ENCODE peak calls at places on chromosome 1, in five cellular contexts. One of them, this sample, is unnamed.

GRCh38 chr1:100721502-100722205 is 2.1 kb downstream of the VCAM1 start:
- DNase-seq in IMR-90: peak
- DNase-seq in GM12878: no peak
- DNase-seq in HepG2: no peak
- DNase-seq in K562: no peak
- DNase-seq in this sample: no peak

GRCh38 chr1:35264035-35264434 is 4.5 kb upstream of the ZMYM4 start:
- DNase-seq in IMR-90: no peak
- DNase-seq in GM12878: no peak
- DNase-seq in HepG2: no peak
- DNase-seq in K562: no peak
- DNase-seq in this sample: no peak

GRCh38 chr1:16122916-16123315 is 33.0 kb downstream of the EPHA2 start:
- DNase-seq in IMR-90: peak
- DNase-seq in GM12878: peak
- DNase-seq in HepG2: no peak
- DNase-seq in K562: no peak
- DNase-seq in this sample: no peak

GRCh38 chr1:246147471-246148461 is 359.3 kb downstream of the SMYD3 start:
- DNase-seq in IMR-90: no peak
- DNase-seq in GM12878: no peak
- DNase-seq in HepG2: no peak
- DNase-seq in K562: no peak
- DNase-seq in this sample: no peak

GRCh38 chr1:7663451-7664146 is 107.5 kb upstream of the VAMP3 start:
- DNase-seq in IMR-90: no peak
- DNase-seq in GM12878: no peak
- DNase-seq in HepG2: no peak
- DNase-seq in K562: no peak
- DNase-seq in this sample: no peak

GRCh38 chr1:54193453-54193852 is 6.4 kb downstream of the CYB5RL start:
- DNase-seq in IMR-90: no peak
- DNase-seq in GM12878: no peak
- DNase-seq in HepG2: no peak
- DNase-seq in K562: no peak
- DNase-seq in this sample: no peak

GRCh38 chr1:112464501-112464900 is 44.3 kb upstream of the WNT2B start:
- DNase-seq in IMR-90: no peak
- DNase-seq in GM12878: no peak
- DNase-seq in HepG2: no peak
- DNase-seq in K562: no peak
- DNase-seq in this sample: no peak

GRCh38 chr1:48597663-48598062 is 125.7 kb upstream of the SPATA6 start:
- DNase-seq in IMR-90: no peak
- DNase-seq in GM12878: no peak
- DNase-seq in HepG2: no peak
- DNase-seq in K562: no peak
- DNase-seq in this sample: no peak

GRCh38 chr1:221716713-221717490 is 25.0 kb downstream of the DUSP10 start:
- DNase-seq in IMR-90: no peak
- DNase-seq in GM12878: no peak
- DNase-seq in HepG2: peak
- DNase-seq in K562: peak
- DNase-seq in this sample: peak

GRCh38 chr1:58841455-58841854 is 57.6 kb upstream of the JUN start:
- DNase-seq in IMR-90: no peak
- DNase-seq in GM12878: no peak
- DNase-seq in HepG2: no peak
- DNase-seq in K562: peak
- DNase-seq in this sample: no peak

GRCh38 chr1:88180449-88181108 is 503.5 kb upstream of the PKN2 start:
- DNase-seq in IMR-90: peak
- DNase-seq in GM12878: peak
- DNase-seq in HepG2: peak
- DNase-seq in K562: peak
- DNase-seq in this sample: peak

GRCh38 chr1:54545916-54546635 is 2.0 kb upstream of the ACOT11 start:
- DNase-seq in IMR-90: no peak
- DNase-seq in GM12878: no peak
- DNase-seq in HepG2: no peak
- DNase-seq in K562: no peak
- DNase-seq in this sample: no peak

GRCh38 chr1:209620484-209620879 is 31.7 kb downstream of the LAMB3 start:
- DNase-seq in IMR-90: peak
- DNase-seq in GM12878: no peak
- DNase-seq in HepG2: no peak
- DNase-seq in K562: no peak
- DNase-seq in this sample: no peak

GRCh38 chr1:68116643-68117235 is 66.3 kb upstream of the DIRAS3 start:
- DNase-seq in IMR-90: peak
- DNase-seq in GM12878: no peak
- DNase-seq in HepG2: peak
- DNase-seq in K562: peak
- DNase-seq in this sample: peak

GRCh38 chr1:181676269-181676668 is 193.0 kb downstream of the CACNA1E start:
- DNase-seq in IMR-90: peak
- DNase-seq in GM12878: peak
- DNase-seq in HepG2: peak
- DNase-seq in K562: peak
- DNase-seq in this sample: peak

GRCh38 chr1:3367376-3367775 is 87.1 kb upstream of the ARHGEF16 start:
- DNase-seq in IMR-90: no peak
- DNase-seq in GM12878: no peak
- DNase-seq in HepG2: no peak
- DNase-seq in K562: no peak
- DNase-seq in this sample: no peak

GRCh38 chr1:87717167-87717670 is 388.5 kb downstream of the LMO4 start:
- DNase-seq in IMR-90: no peak
- DNase-seq in GM12878: no peak
- DNase-seq in HepG2: no peak
- DNase-seq in K562: no peak
- DNase-seq in this sample: no peak

GRCh38 chr1:40625076-40625475 is 40.4 kb downstream of the RIMS3 start:
- DNase-seq in IMR-90: no peak
- DNase-seq in GM12878: no peak
- DNase-seq in HepG2: peak
- DNase-seq in K562: no peak
- DNase-seq in this sample: no peak

GRCh38 chr1:6353948-6354658 is 39.5 kb downstream of the ACOT7 start:
- DNase-seq in IMR-90: no peak
- DNase-seq in GM12878: no peak
- DNase-seq in HepG2: peak
- DNase-seq in K562: peak
- DNase-seq in this sample: no peak

GRCh38 chr1:235326719-235327558 is 1.0 kb downstream of the ARID4B start:
- DNase-seq in IMR-90: no peak
- DNase-seq in GM12878: peak
- DNase-seq in HepG2: peak
- DNase-seq in K562: peak
- DNase-seq in this sample: peak

GRCh38 chr1:112143871-112144441 is 154.5 kb upstream of the KCND3 start:
- DNase-seq in IMR-90: no peak
- DNase-seq in GM12878: no peak
- DNase-seq in HepG2: no peak
- DNase-seq in K562: no peak
- DNase-seq in this sample: no peak

GRCh38 chr1:93680121-93681094 is 1.2 kb downstream of the BCAR3 start:
- DNase-seq in IMR-90: peak
- DNase-seq in GM12878: no peak
- DNase-seq in HepG2: peak
- DNase-seq in K562: peak
- DNase-seq in this sample: peak

GRCh38 chr1:53116307-53116810 is 26.1 kb downstream of the SLC1A7 start:
- DNase-seq in IMR-90: no peak
- DNase-seq in GM12878: no peak
- DNase-seq in HepG2: no peak
- DNase-seq in K562: no peak
- DNase-seq in this sample: peak

GRCh38 chr1:96927125-96927524 is 205.5 kb downstream of the PTBP2 start:
- DNase-seq in IMR-90: peak
- DNase-seq in GM12878: no peak
- DNase-seq in HepG2: no peak
- DNase-seq in K562: no peak
- DNase-seq in this sample: no peak

GRCh38 chr1:68136187-68136586 is 85.8 kb upstream of the DIRAS3 start:
- DNase-seq in IMR-90: peak
- DNase-seq in GM12878: no peak
- DNase-seq in HepG2: no peak
- DNase-seq in K562: no peak
- DNase-seq in this sample: no peak

GRCh38 chr1:60126733-60127132 is 53.2 kb upstream of the C1orf87 start:
- DNase-seq in IMR-90: no peak
- DNase-seq in GM12878: no peak
- DNase-seq in HepG2: no peak
- DNase-seq in K562: no peak
- DNase-seq in this sample: no peak

GRCh38 chr1:86648255-86648654 is 56.1 kb upstream of the SH3GLB1 start:
- DNase-seq in IMR-90: peak
- DNase-seq in GM12878: no peak
- DNase-seq in HepG2: no peak
- DNase-seq in K562: no peak
- DNase-seq in this sample: no peak

DNA sequence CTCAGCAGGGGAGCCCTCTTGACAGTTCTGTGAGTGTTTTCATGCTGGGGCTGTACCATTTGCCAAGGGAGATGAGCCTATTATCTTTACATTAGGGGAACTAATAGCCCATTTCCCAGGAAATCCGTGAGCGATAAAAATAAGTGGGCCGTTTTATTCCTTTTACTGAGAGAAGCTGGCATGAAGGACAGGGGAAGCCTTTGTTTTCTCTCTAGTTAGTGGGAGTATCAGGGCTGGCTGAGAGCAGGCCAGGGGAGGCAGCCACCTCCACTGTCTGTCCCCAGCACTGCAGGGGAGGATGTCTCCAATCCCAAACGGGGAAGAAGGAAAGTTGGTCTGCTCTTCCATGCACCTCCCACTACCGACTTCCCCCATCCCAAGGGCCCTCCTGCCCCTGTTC is 2.5 kb downstream of the UBL4B start:
- DNase-seq in IMR-90: no peak
- DNase-seq in GM12878: no peak
- DNase-seq in HepG2: no peak
- DNase-seq in K562: no peak
- DNase-seq in this sample: no peak
- TF ChIP-seq MXI1 in IMR-90: no peak
- TF ChIP-seq MXI1 in GM12878: no peak
- TF ChIP-seq MXI1 in HepG2: no peak
- TF ChIP-seq MXI1 in K562: no peak
- TF ChIP-seq MXI1 in this sample: no peak

GRCh38 chr1:24688033-24688432 is 44.9 kb downstream of the SRRM1 start:
- DNase-seq in IMR-90: no peak
- DNase-seq in GM12878: no peak
- DNase-seq in HepG2: no peak
- DNase-seq in K562: no peak
- DNase-seq in this sample: no peak

GRCh38 chr1:24679725-24680124 is 36.6 kb downstream of the SRRM1 start:
- DNase-seq in IMR-90: no peak
- DNase-seq in GM12878: no peak
- DNase-seq in HepG2: no peak
- DNase-seq in K562: no peak
- DNase-seq in this sample: peak

GRCh38 chr1:24688621-24689195 is 45.6 kb downstream of the SRRM1 start:
- DNase-seq in IMR-90: peak
- DNase-seq in GM12878: no peak
- DNase-seq in HepG2: peak
- DNase-seq in K562: peak
- DNase-seq in this sample: peak

GRCh38 chr1:24683713-24684162 is 40.6 kb downstream of the SRRM1 start:
- DNase-seq in IMR-90: peak
- DNase-seq in GM12878: no peak
- DNase-seq in HepG2: peak
- DNase-seq in K562: peak
- DNase-seq in this sample: no peak
- TF ChIP-seq MXI1 in IMR-90: peak
- TF ChIP-seq MXI1 in GM12878: no peak
- TF ChIP-seq MXI1 in HepG2: no peak
- TF ChIP-seq MXI1 in K562: no peak
- TF ChIP-seq MXI1 in this sample: no peak

DNA sequence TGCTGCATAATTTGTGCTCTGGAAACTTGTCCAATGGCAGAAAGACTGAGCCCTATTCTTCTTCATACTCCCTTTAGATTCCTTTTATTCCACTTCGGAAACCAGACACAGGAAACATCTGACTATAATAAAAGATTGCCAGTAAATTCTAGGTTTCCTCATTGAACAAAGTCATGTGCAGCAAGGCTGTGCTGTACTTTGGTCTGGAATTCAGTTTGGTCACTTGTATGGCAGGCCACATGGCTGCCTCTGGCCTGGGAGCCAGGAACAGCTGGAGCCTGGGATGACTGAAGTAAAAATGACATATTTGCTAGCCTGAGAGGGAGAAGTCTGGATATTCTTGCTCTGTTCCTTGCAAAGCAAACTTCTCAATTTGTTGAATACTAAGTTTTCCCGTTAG is 79.6 kb downstream of the ST3GAL3 start:
- DNase-seq in IMR-90: peak
- DNase-seq in GM12878: no peak
- DNase-seq in HepG2: peak
- DNase-seq in K562: no peak
- DNase-seq in this sample: peak
- TF ChIP-seq MXI1 in IMR-90: no peak
- TF ChIP-seq MXI1 in GM12878: no peak
- TF ChIP-seq MXI1 in HepG2: no peak
- TF ChIP-seq MXI1 in K562: no peak
- TF ChIP-seq MXI1 in this sample: peak

GRCh38 chr1:44292641-44293040 is 62.4 kb downstream of the ERI3 start:
- DNase-seq in IMR-90: no peak
- DNase-seq in GM12878: no peak
- DNase-seq in HepG2: no peak
- DNase-seq in K562: no peak
- DNase-seq in this sample: no peak

GRCh38 chr1:44296067-44296466 is 59.0 kb downstream of the ERI3 start:
- DNase-seq in IMR-90: no peak
- DNase-seq in GM12878: no peak
- DNase-seq in HepG2: peak
- DNase-seq in K562: no peak
- DNase-seq in this sample: no peak

GRCh38 chr1:44293761-44294315 is 61.2 kb downstream of the ERI3 start:
- DNase-seq in IMR-90: no peak
- DNase-seq in GM12878: no peak
- DNase-seq in HepG2: no peak
- DNase-seq in K562: no peak
- DNase-seq in this sample: peak

GRCh38 chr1:44296794-44297193 is 58.3 kb downstream of the ERI3 start:
- DNase-seq in IMR-90: no peak
- DNase-seq in GM12878: no peak
- DNase-seq in HepG2: no peak
- DNase-seq in K562: no peak
- DNase-seq in this sample: no peak

DNA sequence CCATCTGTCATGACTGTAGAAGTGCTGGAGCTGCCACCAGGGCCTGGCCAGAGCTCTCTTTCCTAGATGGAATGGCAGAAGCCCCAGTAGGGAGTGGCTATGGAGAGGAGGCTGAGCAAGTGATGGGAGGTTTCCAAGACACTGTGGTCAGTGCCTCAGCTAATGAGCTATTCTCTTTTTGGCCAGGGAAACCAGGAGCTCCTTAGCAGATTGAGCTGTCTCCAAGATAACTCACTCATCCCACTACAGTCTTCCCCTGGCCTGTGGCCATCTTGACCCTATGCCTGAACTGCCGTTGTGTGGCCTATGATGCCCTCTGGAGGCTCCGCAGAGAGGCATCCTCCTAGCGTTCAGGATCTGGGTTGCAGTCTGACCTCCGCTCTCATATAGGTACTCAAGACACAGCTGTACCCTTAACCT is 60.5 kb downstream of the ERI3 start:
- DNase-seq in IMR-90: peak
- DNase-seq in GM12878: no peak
- DNase-seq in HepG2: peak
- DNase-seq in K562: peak
- DNase-seq in this sample: peak
- TF ChIP-seq MXI1 in IMR-90: no peak
- TF ChIP-seq MXI1 in GM12878: no peak
- TF ChIP-seq MXI1 in HepG2: no peak
- TF ChIP-seq MXI1 in K562: no peak
- TF ChIP-seq MXI1 in this sample: no peak

This sample was measured in SK-N-SH.